ENCODE peak calls at places on chromosome 14, in six cellular contexts. One of them, this sample, is unnamed.

GRCh38 chr14:77024171-77024627 is 4.3 kb downstream of the IRF2BPL start:
- DNase-seq in NCI-H1694 treated with DMSO at 0.1 percent for 48 hours: peak
- DNase-seq in naive thymus-derived CD4-positive, alpha-beta T cell: peak
- DNase-seq in activated CD4-positive, alpha-beta T cell treated with anti-CD3 and anti-CD28 coated beads for 4 hours: peak
- DNase-seq in NCI-H2107: peak
- DNase-seq in EH: peak
- DNase-seq in this sample: peak

GRCh38 chr14:29339491-29339890 is 572.9 kb downstream of the FOXG1 start:
- DNase-seq in NCI-H1694 treated with DMSO at 0.1 percent for 48 hours: no peak
- DNase-seq in naive thymus-derived CD4-positive, alpha-beta T cell: no peak
- DNase-seq in activated CD4-positive, alpha-beta T cell treated with anti-CD3 and anti-CD28 coated beads for 4 hours: no peak
- DNase-seq in NCI-H2107: no peak
- DNase-seq in EH: peak
- DNase-seq in this sample: no peak

GRCh38 chr14:101119830-101120571 is 216.5 kb upstream of the RTL1 start:
- DNase-seq in NCI-H1694 treated with DMSO at 0.1 percent for 48 hours: no peak
- DNase-seq in naive thymus-derived CD4-positive, alpha-beta T cell: no peak
- DNase-seq in activated CD4-positive, alpha-beta T cell treated with anti-CD3 and anti-CD28 coated beads for 4 hours: no peak
- DNase-seq in NCI-H2107: no peak
- DNase-seq in EH: peak
- DNase-seq in this sample: no peak

GRCh38 chr14:61766136-61766535 is 3.9 kb downstream of the SNAPC1 start:
- DNase-seq in NCI-H1694 treated with DMSO at 0.1 percent for 48 hours: no peak
- DNase-seq in naive thymus-derived CD4-positive, alpha-beta T cell: no peak
- DNase-seq in activated CD4-positive, alpha-beta T cell treated with anti-CD3 and anti-CD28 coated beads for 4 hours: no peak
- DNase-seq in NCI-H2107: no peak
- DNase-seq in EH: no peak
- DNase-seq in this sample: no peak

GRCh38 chr14:26595922-26596721 is 1.7 kb downstream of the NOVA1 start:
- DNase-seq in NCI-H1694 treated with DMSO at 0.1 percent for 48 hours: peak
- DNase-seq in naive thymus-derived CD4-positive, alpha-beta T cell: no peak
- DNase-seq in activated CD4-positive, alpha-beta T cell treated with anti-CD3 and anti-CD28 coated beads for 4 hours: no peak
- DNase-seq in NCI-H2107: no peak
- DNase-seq in EH: no peak
- DNase-seq in this sample: no peak

GRCh38 chr14:85528080-85528881 is 1.7 kb upstream of the FLRT2 start:
- DNase-seq in NCI-H1694 treated with DMSO at 0.1 percent for 48 hours: peak
- DNase-seq in naive thymus-derived CD4-positive, alpha-beta T cell: no peak
- DNase-seq in activated CD4-positive, alpha-beta T cell treated with anti-CD3 and anti-CD28 coated beads for 4 hours: no peak
- DNase-seq in NCI-H2107: peak
- DNase-seq in EH: peak
- DNase-seq in this sample: no peak

GRCh38 chr14:23071244-23071974 is 14.1 kb upstream of the CDH24 start:
- DNase-seq in NCI-H1694 treated with DMSO at 0.1 percent for 48 hours: no peak
- DNase-seq in naive thymus-derived CD4-positive, alpha-beta T cell: peak
- DNase-seq in activated CD4-positive, alpha-beta T cell treated with anti-CD3 and anti-CD28 coated beads for 4 hours: peak
- DNase-seq in NCI-H2107: no peak
- DNase-seq in EH: peak
- DNase-seq in this sample: no peak

GRCh38 chr14:65101631-65102440 is 481 bp downstream of the MAX start:
- DNase-seq in NCI-H1694 treated with DMSO at 0.1 percent for 48 hours: no peak
- DNase-seq in naive thymus-derived CD4-positive, alpha-beta T cell: peak
- DNase-seq in activated CD4-positive, alpha-beta T cell treated with anti-CD3 and anti-CD28 coated beads for 4 hours: peak
- DNase-seq in NCI-H2107: no peak
- DNase-seq in EH: no peak
- DNase-seq in this sample: no peak

GRCh38 chr14:105326891-105327694 is 12.5 kb downstream of the PACS2 start:
- DNase-seq in NCI-H1694 treated with DMSO at 0.1 percent for 48 hours: no peak
- DNase-seq in naive thymus-derived CD4-positive, alpha-beta T cell: no peak
- DNase-seq in activated CD4-positive, alpha-beta T cell treated with anti-CD3 and anti-CD28 coated beads for 4 hours: no peak
- DNase-seq in NCI-H2107: no peak
- DNase-seq in EH: no peak
- DNase-seq in this sample: no peak

GRCh38 chr14:106506901-106507305 is 980.5 kb downstream of the TMEM121 start:
- DNase-seq in NCI-H1694 treated with DMSO at 0.1 percent for 48 hours: no peak
- DNase-seq in naive thymus-derived CD4-positive, alpha-beta T cell: peak
- DNase-seq in activated CD4-positive, alpha-beta T cell treated with anti-CD3 and anti-CD28 coated beads for 4 hours: peak
- DNase-seq in NCI-H2107: no peak
- DNase-seq in EH: no peak
- DNase-seq in this sample: no peak

GRCh38 chr14:65371784-65372183 is 40.7 kb upstream of the FUT8 start:
- DNase-seq in NCI-H1694 treated with DMSO at 0.1 percent for 48 hours: no peak
- DNase-seq in naive thymus-derived CD4-positive, alpha-beta T cell: no peak
- DNase-seq in activated CD4-positive, alpha-beta T cell treated with anti-CD3 and anti-CD28 coated beads for 4 hours: no peak
- DNase-seq in NCI-H2107: no peak
- DNase-seq in EH: no peak
- DNase-seq in this sample: no peak

GRCh38 chr14:99038401-99038800 is 233.6 kb downstream of the BCL11B start:
- DNase-seq in NCI-H1694 treated with DMSO at 0.1 percent for 48 hours: no peak
- DNase-seq in naive thymus-derived CD4-positive, alpha-beta T cell: no peak
- DNase-seq in activated CD4-positive, alpha-beta T cell treated with anti-CD3 and anti-CD28 coated beads for 4 hours: no peak
- DNase-seq in NCI-H2107: no peak
- DNase-seq in EH: peak
- DNase-seq in this sample: no peak

GRCh38 chr14:68800361-68800760 is 7.5 kb upstream of the ZFP36L1 start:
- DNase-seq in NCI-H1694 treated with DMSO at 0.1 percent for 48 hours: no peak
- DNase-seq in naive thymus-derived CD4-positive, alpha-beta T cell: no peak
- DNase-seq in activated CD4-positive, alpha-beta T cell treated with anti-CD3 and anti-CD28 coated beads for 4 hours: no peak
- DNase-seq in NCI-H2107: no peak
- DNase-seq in EH: peak
- DNase-seq in this sample: no peak

GRCh38 chr14:104268295-104268694 is 129.9 kb downstream of the KIF26A start:
- DNase-seq in NCI-H1694 treated with DMSO at 0.1 percent for 48 hours: no peak
- DNase-seq in naive thymus-derived CD4-positive, alpha-beta T cell: no peak
- DNase-seq in activated CD4-positive, alpha-beta T cell treated with anti-CD3 and anti-CD28 coated beads for 4 hours: no peak
- DNase-seq in NCI-H2107: no peak
- DNase-seq in EH: no peak
- DNase-seq in this sample: no peak

GRCh38 chr14:53278602-53279506 is 125.7 kb upstream of the DDHD1 start:
- DNase-seq in NCI-H1694 treated with DMSO at 0.1 percent for 48 hours: no peak
- DNase-seq in naive thymus-derived CD4-positive, alpha-beta T cell: no peak
- DNase-seq in activated CD4-positive, alpha-beta T cell treated with anti-CD3 and anti-CD28 coated beads for 4 hours: no peak
- DNase-seq in NCI-H2107: no peak
- DNase-seq in EH: peak
- DNase-seq in this sample: no peak

GRCh38 chr14:99519347-99519881 is 38.2 kb downstream of the CCNK start:
- DNase-seq in NCI-H1694 treated with DMSO at 0.1 percent for 48 hours: no peak
- DNase-seq in naive thymus-derived CD4-positive, alpha-beta T cell: no peak
- DNase-seq in activated CD4-positive, alpha-beta T cell treated with anti-CD3 and anti-CD28 coated beads for 4 hours: no peak
- DNase-seq in NCI-H2107: no peak
- DNase-seq in EH: no peak
- DNase-seq in this sample: no peak

GRCh38 chr14:74871819-74872218 is 4.1 kb downstream of the PROX2 start:
- DNase-seq in NCI-H1694 treated with DMSO at 0.1 percent for 48 hours: no peak
- DNase-seq in naive thymus-derived CD4-positive, alpha-beta T cell: no peak
- DNase-seq in activated CD4-positive, alpha-beta T cell treated with anti-CD3 and anti-CD28 coated beads for 4 hours: no peak
- DNase-seq in NCI-H2107: no peak
- DNase-seq in EH: no peak
- DNase-seq in this sample: no peak

GRCh38 chr14:75626857-75627256 is 33.8 kb downstream of the ERG28 start:
- DNase-seq in NCI-H1694 treated with DMSO at 0.1 percent for 48 hours: no peak
- DNase-seq in naive thymus-derived CD4-positive, alpha-beta T cell: no peak
- DNase-seq in activated CD4-positive, alpha-beta T cell treated with anti-CD3 and anti-CD28 coated beads for 4 hours: no peak
- DNase-seq in NCI-H2107: no peak
- DNase-seq in EH: no peak
- DNase-seq in this sample: no peak

GRCh38 chr14:103946975-103947374 is 4.6 kb upstream of the RD3L start:
- DNase-seq in NCI-H1694 treated with DMSO at 0.1 percent for 48 hours: no peak
- DNase-seq in naive thymus-derived CD4-positive, alpha-beta T cell: no peak
- DNase-seq in activated CD4-positive, alpha-beta T cell treated with anti-CD3 and anti-CD28 coated beads for 4 hours: no peak
- DNase-seq in NCI-H2107: no peak
- DNase-seq in EH: no peak
- DNase-seq in this sample: no peak

GRCh38 chr14:99345472-99345871 is 73.5 kb upstream of the BCL11B start:
- DNase-seq in NCI-H1694 treated with DMSO at 0.1 percent for 48 hours: no peak
- DNase-seq in naive thymus-derived CD4-positive, alpha-beta T cell: no peak
- DNase-seq in activated CD4-positive, alpha-beta T cell treated with anti-CD3 and anti-CD28 coated beads for 4 hours: no peak
- DNase-seq in NCI-H2107: no peak
- DNase-seq in EH: no peak
- DNase-seq in this sample: no peak

GRCh38 chr14:36057452-36058142 is 118.9 kb downstream of the PTCSC3 start:
- DNase-seq in NCI-H1694 treated with DMSO at 0.1 percent for 48 hours: no peak
- DNase-seq in naive thymus-derived CD4-positive, alpha-beta T cell: no peak
- DNase-seq in activated CD4-positive, alpha-beta T cell treated with anti-CD3 and anti-CD28 coated beads for 4 hours: no peak
- DNase-seq in NCI-H2107: peak
- DNase-seq in EH: peak
- DNase-seq in this sample: no peak

GRCh38 chr14:42535397-42535796 is 928.7 kb downstream of the LRFN5 start:
- DNase-seq in NCI-H1694 treated with DMSO at 0.1 percent for 48 hours: no peak
- DNase-seq in naive thymus-derived CD4-positive, alpha-beta T cell: no peak
- DNase-seq in activated CD4-positive, alpha-beta T cell treated with anti-CD3 and anti-CD28 coated beads for 4 hours: no peak
- DNase-seq in NCI-H2107: no peak
- DNase-seq in EH: no peak
- DNase-seq in this sample: no peak

GRCh38 chr14:103260629-103261124 is 73.4 kb upstream of the EIF5 start:
- DNase-seq in NCI-H1694 treated with DMSO at 0.1 percent for 48 hours: no peak
- DNase-seq in naive thymus-derived CD4-positive, alpha-beta T cell: no peak
- DNase-seq in activated CD4-positive, alpha-beta T cell treated with anti-CD3 and anti-CD28 coated beads for 4 hours: no peak
- DNase-seq in NCI-H2107: peak
- DNase-seq in EH: peak
- DNase-seq in this sample: no peak

GRCh38 chr14:32509632-32510187 is 180.6 kb downstream of the AKAP6 start:
- DNase-seq in NCI-H1694 treated with DMSO at 0.1 percent for 48 hours: no peak
- DNase-seq in naive thymus-derived CD4-positive, alpha-beta T cell: no peak
- DNase-seq in activated CD4-positive, alpha-beta T cell treated with anti-CD3 and anti-CD28 coated beads for 4 hours: no peak
- DNase-seq in NCI-H2107: no peak
- DNase-seq in EH: peak
- DNase-seq in this sample: no peak